ENCODE peak calls at places on chromosomes 13 and 19, in eight cellular contexts. D is HuH-7; U is T-helper 1 cell; E is activated naive CD4-positive, alpha-beta T cell treated with anti-CD3 and anti-CD28 coated beads for 36 hours; M is AG09309; F is anterior cingulate cortex; N is NCI-H524; T is stimulated activated CD8-positive, alpha-beta memory T cell treated with anti-CD3 and anti-CD28 coated beads, Interleukin-12 subunit alpha, Interleukin-12 subunit beta, amount 100 ng/mL, for 4 hours. V is an unnamed sample.

GRCh38 chr19:48123907-48124675 is 13.5 kb upstream of the PLA2G4C start:
- DNase-seq in N (no peak), T (no peak), F (peak), M (peak), D (no peak), U (no peak), E (peak), V (peak)

GRCh38 chr13:44667950-44668349 is 91.8 kb upstream of the TSC22D1 start:
- DNase-seq in N (no peak), T (no peak), M (peak), U (no peak), F (no peak), D (no peak), E (no peak), V (peak)

GRCh38 chr19:19463348-19464117 is 51.8 kb downstream of the TSSK6 start:
- DNase-seq in M (peak), F (no peak), U (no peak), N (no peak), T (no peak), D (no peak), E (no peak), V (no peak)

GRCh38 chr13:69935043-69935442 is 172.6 kb upstream of the ATXN8OS start:
- DNase-seq in N (peak), D (no peak), U (no peak), T (no peak), M (no peak), F (no peak), E (no peak), V (no peak)

GRCh38 chr13:75505966-75506365 is 24.0 kb upstream of the TBC1D4 start:
- DNase-seq in T (no peak), F (no peak), D (no peak), N (no peak), U (no peak), M (no peak), E (no peak), V (no peak)

GRCh38 chr13:38967446-38967845 is 23.2 kb downstream of the STOML3 start:
- DNase-seq in F (peak), T (no peak), N (peak), E (no peak), U (no peak), D (no peak), M (no peak), V (no peak)

GRCh38 chr13:73107459-73107858 is 48.7 kb downstream of the KLF5 start:
- DNase-seq in N (peak), T (no peak), F (no peak), D (no peak), E (no peak), M (no peak), U (no peak), V (no peak)

GRCh38 chr19:42657551-42657950 is 62.8 kb upstream of the CEACAM8 start:
- DNase-seq in M (no peak), F (no peak), T (no peak), U (no peak), E (no peak), N (no peak), D (no peak), V (no peak)

GRCh38 chr13:23723463-23723862 is 153.3 kb downstream of the TNFRSF19 start:
- DNase-seq in T (no peak), M (peak), E (no peak), F (peak), N (no peak), U (no peak), D (no peak), V (peak)

GRCh38 chr13:39196957-39197644 is 158.8 kb downstream of the NHLRC3 start:
- DNase-seq in T (no peak), D (no peak), F (no peak), N (no peak), E (no peak), U (no peak), M (no peak), V (no peak)

GRCh38 chr13:112831801-112832200 is 137.2 kb upstream of the MCF2L start:
- DNase-seq in E (no peak), N (no peak), M (no peak), U (no peak), F (no peak), T (no peak), D (no peak), V (no peak)

GRCh38 chr19:58021541-58022282 is 12.1 kb upstream of the ZSCAN1 start:
- DNase-seq in T (no peak), E (peak), N (peak), D (peak), U (peak), M (peak), F (peak), V (no peak)

GRCh38 chr19:34595683-34596082 is 81.3 kb downstream of the SCGB2B2 start:
- DNase-seq in T (no peak), M (no peak), D (no peak), E (no peak), N (no peak), U (no peak), F (no peak), V (no peak)

GRCh38 chr19:46631481-46631880 is 4.5 kb downstream of the GNG8 start:
- DNase-seq in T (no peak), U (no peak), D (no peak), E (no peak), N (peak), F (no peak), M (no peak), V (no peak)

GRCh38 chr13:100497394-100497793 is 91.2 kb downstream of the GGACT start:
- DNase-seq in E (no peak), N (no peak), F (no peak), D (no peak), T (no peak), M (no peak), U (no peak), V (no peak)

GRCh38 chr13:110913322-110913721 is 1.5 kb downstream of the ANKRD10 start:
- DNase-seq in N (no peak), U (no peak), T (no peak), E (peak), D (peak), F (no peak), M (no peak), V (no peak)

GRCh38 chr19:43660301-43660700 is 9.7 kb downstream of the PLAUR start:
- DNase-seq in T (no peak), F (no peak), D (no peak), N (no peak), E (no peak), M (no peak), U (no peak), V (no peak)

GRCh38 chr13:99963832-99964339 is 7.7 kb downstream of the ZIC5 start:
- DNase-seq in F (no peak), E (no peak), T (no peak), D (no peak), M (no peak), U (no peak), N (no peak), V (no peak)

GRCh38 chr13:42807866-42808265 is 26.5 kb downstream of the FAM216B start:
- DNase-seq in T (no peak), F (no peak), E (no peak), U (no peak), M (no peak), N (no peak), D (no peak), V (no peak)

GRCh38 chr19:21498651-21499050 is 6.8 kb upstream of the ZNF429 start:
- DNase-seq in M (no peak), F (no peak), T (no peak), N (no peak), D (no peak), E (no peak), U (no peak), V (no peak)

GRCh38 chr13:106471957-106472543 is 63.4 kb downstream of the EFNB2 start:
- DNase-seq in F (no peak), M (peak), U (no peak), E (no peak), N (no peak), T (no peak), D (peak), V (peak)

GRCh38 chr13:53260594-53260993 is 232.0 kb downstream of the OLFM4 start:
- DNase-seq in N (no peak), E (no peak), U (no peak), D (no peak), M (no peak), T (no peak), F (no peak), V (no peak)

GRCh38 chr13:114058051-114058867 is 74.2 kb downstream of the RASA3 start:
- DNase-seq in M (no peak), U (no peak), E (no peak), N (no peak), F (no peak), T (no peak), D (no peak), V (no peak)

GRCh38 chr13:48043789-48044503 is 6.4 kb downstream of the NUDT15 start:
- DNase-seq in T (no peak), N (no peak), U (no peak), D (no peak), F (no peak), E (no peak), M (peak), V (peak)

GRCh38 chr13:32187651-32188050 is 127.5 kb downstream of the ZAR1L start:
- DNase-seq in E (no peak), D (no peak), U (no peak), N (no peak), T (no peak), M (no peak), F (no peak), V (no peak)

GRCh38 chr13:40613192-40613818 is 53.1 kb downstream of the FOXO1 start:
- DNase-seq in N (no peak), D (no peak), F (peak), U (peak), M (no peak), E (peak), T (peak), V (no peak)

GRCh38 chr19:49816616-49817015 is 1.5 kb upstream of the MED25 start:
- DNase-seq in F (no peak), M (no peak), T (no peak), N (peak), D (no peak), E (no peak), U (no peak), V (no peak)

GRCh38 chr19:15454371-15454800 is 4.6 kb upstream of the WIZ start:
- DNase-seq in D (peak), E (no peak), T (no peak), M (no peak), F (no peak), N (no peak), U (no peak), V (no peak)

GRCh38 chr13:113169277-113170272 is 11.1 kb downstream of the PROZ start:
- DNase-seq in T (no peak), N (no peak), E (no peak), F (no peak), U (no peak), D (peak), M (no peak), V (no peak)

GRCh38 chr13:35699181-35699580 is 222.7 kb upstream of the MAB21L1 start:
- DNase-seq in E (no peak), T (no peak), D (no peak), F (no peak), M (no peak), N (no peak), U (no peak), V (no peak)

GRCh38 chr13:99211421-99212035 is 10.9 kb downstream of the UBAC2 start:
- DNase-seq in M (no peak), N (no peak), T (no peak), D (no peak), F (no peak), E (no peak), U (no peak), V (no peak)

GRCh38 chr13:40764587-40765403 is 6.2 kb downstream of the MRPS31 start:
- DNase-seq in U (peak), N (no peak), M (no peak), F (no peak), E (peak), D (no peak), T (no peak), V (no peak)

GRCh38 chr19:4506449-4507149 is 11.7 kb downstream of the PLIN4 start:
- DNase-seq in F (no peak), M (no peak), E (peak), T (no peak), N (no peak), D (no peak), U (no peak), V (no peak)

GRCh38 chr13:51547425-51548176 is 36.7 kb upstream of the WDFY2 start:
- DNase-seq in U (no peak), M (no peak), N (no peak), T (no peak), D (no peak), E (no peak), F (no peak), V (no peak)

GRCh38 chr19:46610851-46611770 is 10.0 kb downstream of the CALM3 start:
- DNase-seq in F (no peak), M (no peak), E (peak), U (no peak), N (no peak), T (no peak), D (no peak), V (no peak)

GRCh38 chr13:83008496-83008895 is 873.8 kb downstream of the SLITRK1 start:
- DNase-seq in U (no peak), N (no peak), M (no peak), T (no peak), D (no peak), E (no peak), F (no peak), V (no peak)